ENCODE peak calls at places on chromosomes 11 and 22, in six cellular contexts. N, Q, X, R, Y and E are unnamed samples.

GRCh38 chr11:75371930-75372876 is 20.7 kb upstream of the ARRB1 start:
- DNase-seq in N (no peak), Q (peak; percentile 14), Y (no peak), R (no peak), X (no peak), E (no peak)

GRCh38 chr11:130644187-130644586 is 195.7 kb downstream of the ADAMTS15 start:
- DNase-seq in X (no peak), R (no peak), N (no peak), Q (no peak), Y (no peak), E (no peak)

GRCh38 chr11:93740031-93740801 is 1.1 kb downstream of the TAF1D start:
- DNase-seq in Y (peak; percentile 30), Q (peak; percentile 46), N (no peak), R (no peak), X (peak; percentile 62), E (no peak)

GRCh38 chr11:2529636-2530035 is 84.8 kb downstream of the KCNQ1 start:
- DNase-seq in Y (no peak), R (peak; percentile 76), N (no peak), Q (no peak), X (no peak), E (peak; percentile 12)

GRCh38 chr11:111540114-111540920 is at the start of gene LAYN:
- DNase-seq in Q (peak; percentile 49), N (no peak), R (no peak), Y (no peak), X (no peak), E (peak; percentile 65)

GRCh38 chr11:34492806-34493414 is 20.7 kb downstream of the ELF5 start:
- DNase-seq in Y (peak; percentile 37), X (peak; percentile 67), Q (peak; percentile 78), N (peak; percentile 83), R (no peak), E (peak; percentile 61)

GRCh38 chr11:113992459-113993105 is 17.7 kb downstream of the HTR3A start:
- DNase-seq in R (no peak), Q (no peak), X (no peak), Y (no peak), N (no peak), E (peak; percentile 33)

GRCh38 chr11:34150494-34151151 is 45.2 kb downstream of the NAT10 start:
- DNase-seq in X (no peak), N (no peak), Q (no peak), Y (no peak), R (no peak), E (no peak)

GRCh38 chr11:36454551-36454950 is 55.5 kb downstream of the TRAF6 start:
- DNase-seq in Y (no peak), Q (no peak), N (no peak), R (no peak), X (no peak), E (no peak)

GRCh38 chr22:38235240-38235850 is 33.6 kb downstream of the MAFF start:
- DNase-seq in Q (no peak), N (no peak), X (no peak), Y (no peak), R (no peak), E (no peak)

GRCh38 chr11:72930011-72930410 is 115.8 kb downstream of the ATG16L2 start:
- DNase-seq in X (no peak), N (no peak), Y (no peak), R (no peak), Q (peak; percentile 61), E (no peak)

GRCh38 chr11:3051435-3052108 is 5.7 kb downstream of the CARS1 start:
- DNase-seq in R (no peak), Q (no peak), X (no peak), N (no peak), Y (no peak), E (no peak)

GRCh38 chr11:70568504-70569172 is 170.3 kb downstream of the CTTN start:
- DNase-seq in R (no peak), X (no peak), Y (no peak), Q (peak; percentile 76), N (no peak), E (peak; percentile 29)

GRCh38 chr11:113397821-113398220 is 10.2 kb downstream of the ANKK1 start:
- DNase-seq in R (peak; percentile 48), Q (no peak), Y (no peak), N (no peak), X (no peak), E (no peak)

GRCh38 chr11:70603756-70604211 is 205.5 kb downstream of the CTTN start:
- DNase-seq in R (no peak), N (no peak), X (no peak), Q (no peak), Y (no peak), E (no peak)

GRCh38 chr11:2929880-2930704 is 872 bp upstream of the PHLDA2 start:
- DNase-seq in R (no peak), N (peak; percentile 60), X (no peak), Q (peak; percentile 33), Y (peak; percentile 43), E (peak; percentile 52)

GRCh38 chr11:5605849-5606248 is 9.4 kb downstream of the TRIM6 start:
- DNase-seq in R (no peak), X (peak; percentile 18), N (no peak), Y (no peak), Q (peak; percentile 84), E (no peak)

GRCh38 chr11:128066429-128066828 is 520.9 kb downstream of the ETS1 start:
- DNase-seq in N (no peak), Y (no peak), R (no peak), Q (no peak), X (no peak), E (no peak)

GRCh38 chr11:101706541-101706940 is 122.7 kb upstream of the TRPC6 start:
- DNase-seq in Y (no peak), X (no peak), N (no peak), Q (no peak), R (no peak), E (no peak)

GRCh38 chr11:107566569-107566968 is 1.0 kb upstream of the ALKBH8 start:
- DNase-seq in Q (no peak), N (no peak), X (no peak), R (no peak), Y (no peak), E (no peak)

GRCh38 chr11:70862093-70862492 is 390.3 kb downstream of the SHANK2 start:
- DNase-seq in Q (no peak), R (no peak), N (no peak), Y (no peak), X (no peak), E (no peak)

GRCh38 chr11:2092956-2093412 is 46.2 kb downstream of the IGF2 start:
- DNase-seq in N (no peak), X (no peak), Y (peak; percentile 96), R (peak; percentile 80), Q (peak; percentile 61), E (no peak)

GRCh38 chr11:61645179-61645868 is 34.9 kb upstream of the DAGLA start:
- DNase-seq in Y (no peak), N (no peak), Q (no peak), R (no peak), X (no peak), E (no peak)

GRCh38 chr11:13567551-13567950 is 71.8 kb upstream of the PTH start:
- DNase-seq in X (no peak), N (no peak), Y (no peak), R (no peak), Q (no peak), E (no peak)

GRCh38 chr11:13561860-13562259 is 66.1 kb upstream of the PTH start:
- DNase-seq in X (no peak), Q (no peak), R (no peak), N (no peak), Y (no peak), E (no peak)
- TF ChIP-seq CTCF in X (no peak), Q (no peak), R (no peak), N (no peak), Y (no peak), E (no peak)

DNA sequence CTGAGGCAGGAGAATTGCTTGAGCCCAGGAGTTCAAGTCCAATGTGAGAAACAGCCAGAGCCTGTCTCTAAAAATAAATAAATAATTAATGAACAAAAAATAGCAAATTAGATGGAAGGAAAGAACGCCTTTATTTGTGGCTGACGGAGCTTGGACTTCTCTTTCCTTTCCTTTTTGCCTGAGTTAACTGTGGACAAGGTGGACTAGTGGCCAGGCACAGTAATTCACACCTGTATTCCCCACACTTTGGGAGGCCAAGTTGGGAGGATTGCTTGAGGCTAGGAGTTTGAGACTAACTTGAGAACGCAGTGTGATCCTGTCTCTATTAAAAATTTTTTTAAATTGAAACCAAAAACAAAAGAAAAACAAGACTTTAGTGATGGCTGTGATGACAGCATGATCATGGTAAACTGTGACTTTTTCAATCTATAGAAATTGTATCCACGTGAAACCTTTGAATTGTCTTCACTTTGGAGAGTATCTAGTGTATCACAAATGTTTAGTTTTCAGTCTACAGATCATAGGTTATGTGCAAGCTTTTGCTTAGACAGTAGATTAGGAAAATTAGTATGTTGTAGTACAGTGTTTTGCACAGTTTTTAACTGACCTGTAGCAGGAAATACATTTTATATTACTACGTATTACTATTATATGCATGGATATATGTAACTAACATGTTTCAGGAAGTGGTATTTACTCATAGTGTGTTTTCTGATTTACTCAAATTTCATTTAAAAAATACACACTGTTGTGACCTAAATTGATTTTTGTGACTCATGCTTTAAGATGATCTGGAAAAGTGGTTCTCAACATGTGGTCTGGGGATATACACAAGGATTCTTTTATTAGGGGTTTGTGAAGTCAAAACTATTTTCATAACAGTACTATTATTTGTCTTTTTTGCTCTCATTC is 42.1 kb downstream of the KDM2A start:
- DNase-seq in X (no peak), Q (no peak), N (no peak), R (no peak), Y (no peak), E (no peak)
- TF ChIP-seq CTCF in X (peak; percentile 13), Q (no peak), N (no peak), R (no peak), Y (no peak), E (peak; percentile 27)

GRCh38 chr11:8087185-8087584 is 6.2 kb downstream of the TUB start:
- DNase-seq in X (no peak), Y (no peak), N (no peak), Q (no peak), R (no peak), E (no peak)
- TF ChIP-seq CTCF in X (peak; percentile 17), Y (no peak), N (no peak), Q (peak; percentile 21), R (no peak), E (no peak)

GRCh38 chr22:26393929-26394328 is 35.1 kb upstream of the ASPHD2 start:
- DNase-seq in N (no peak), X (no peak), Q (no peak), Y (no peak), R (no peak), E (no peak)
- TF ChIP-seq CTCF in N (no peak), X (peak; percentile 33), Q (no peak), Y (no peak), R (no peak), E (peak; percentile 35)

GRCh38 chr11:132858203-132858602 is 674.1 kb downstream of the OPCML start:
- DNase-seq in Y (no peak), N (no peak), Q (peak; percentile 62), X (no peak), R (no peak), E (peak; percentile 40)
- TF ChIP-seq CTCF in Y (no peak), N (no peak), Q (peak; percentile 56), X (no peak), R (no peak), E (no peak)